ENCODE peak calls at places on chromosomes 2 and 18, in ten cellular contexts. N is astrocyte, P is brain microvascular endothelial cell, V is tibial nerve, G is neural progenitor cell, H is ovary, E is adrenal gland, W is ascending aorta, I is OCI-LY7, M is IMR-90. L is an unnamed sample. For H3K36me3, the result is how much of the 10 kb centered on the place peaks cover.

GRCh38 chr18:11884396-11885030 is 23.6 kb downstream of the MPPE1 start:
- DNase-seq in M (no peak), G (no peak), I (no peak), W (no peak), P (no peak), E (no peak), V (no peak), H (no peak), N (no peak), L (no peak)

GRCh38 chr2:38149533-38149932 is 73.6 kb upstream of the CYP1B1 start:
- DNase-seq in E (peak), G (no peak), I (no peak), P (no peak), W (no peak), N (no peak), H (no peak), M (no peak), V (no peak), L (no peak)

GRCh38 chr18:12862467-12862866 is 21.6 kb downstream of the PTPN2 start:
- DNase-seq in H (no peak), G (peak), M (no peak), W (no peak), V (no peak), I (peak), N (peak), P (no peak), E (no peak), L (no peak)

GRCh38 chr18:53941601-53942335 is 282.7 kb downstream of the MBD2 start:
- DNase-seq in V (no peak), W (no peak), M (no peak), I (peak), P (no peak), E (no peak), N (peak), H (no peak), G (no peak), L (no peak)

GRCh38 chr18:48889115-48889941 is 61.4 kb downstream of the SMAD7 start:
- DNase-seq in N (no peak), G (peak), H (peak), M (no peak), I (no peak), W (peak), E (peak), P (no peak), V (no peak), L (peak)

GRCh38 chr2:181741756-181742155 is 61.4 kb upstream of the NEUROD1 start:
- DNase-seq in M (peak), G (no peak), W (no peak), E (no peak), N (peak), H (no peak), P (no peak), I (no peak), V (no peak), L (no peak)

GRCh38 chr2:239749272-239749873 is 275.8 kb downstream of the NDUFA10 start:
- DNase-seq in I (no peak), N (no peak), H (no peak), P (no peak), E (no peak), W (no peak), V (no peak), G (no peak), M (no peak), L (no peak)

GRCh38 chr18:36323421-36323820 is 25.9 kb downstream of the FHOD3 start:
- DNase-seq in I (no peak), P (no peak), G (no peak), V (no peak), M (no peak), H (no peak), E (no peak), N (no peak), W (no peak), L (no peak)

GRCh38 chr2:239583879-239584859 is 183.3 kb upstream of the HDAC4 start:
- DNase-seq in E (no peak), H (no peak), W (no peak), M (no peak), I (no peak), N (no peak), P (no peak), V (no peak), G (no peak), L (no peak)

GRCh38 chr2:7324706-7325105 is 407.5 kb downstream of the RNF144A start:
- DNase-seq in M (no peak), I (no peak), W (no peak), N (no peak), P (no peak), V (no peak), G (peak), H (no peak), E (no peak), L (no peak)

GRCh38 chr2:128414946-128415767 is 96.5 kb upstream of the HS6ST1 start:
- DNase-seq in M (no peak), E (no peak), H (no peak), N (no peak), P (no peak), V (no peak), W (peak), I (no peak), G (no peak), L (no peak)

GRCh38 chr2:46826898-46827245 is 88.7 kb downstream of the MCFD2 start:
- DNase-seq in V (no peak), N (no peak), M (no peak), H (no peak), E (peak), P (no peak), I (no peak), G (no peak), W (peak), L (no peak)

GRCh38 chr2:128485761-128486639 is 167.3 kb upstream of the HS6ST1 start:
- DNase-seq in P (no peak), M (no peak), N (no peak), E (no peak), G (peak), V (no peak), I (no peak), W (peak), H (no peak), L (no peak)

GRCh38 chr2:170929686-170930050 is 615 bp downstream of the GORASP2 start:
- DNase-seq in H (peak), W (peak), E (peak), M (peak), P (peak), G (peak), V (peak), N (peak), I (peak), L (peak)

GRCh38 chr2:127829845-127830246 is 18.9 kb upstream of the WDR33 start:
- DNase-seq in E (no peak), V (no peak), N (peak), H (no peak), P (no peak), I (peak), M (no peak), G (no peak), W (no peak), L (no peak)

GRCh38 chr2:190838492-190838910 is 42.1 kb upstream of the GLS start:
- DNase-seq in E (no peak), H (no peak), V (no peak), P (peak), G (no peak), M (peak), W (no peak), I (no peak), N (peak), L (no peak)

GRCh38 chr2:148720501-148720998 is 76.0 kb downstream of the EPC2 start:
- DNase-seq in V (peak), P (no peak), N (no peak), M (peak), G (no peak), H (peak), I (no peak), W (peak), E (no peak), L (no peak)

GRCh38 chr2:148721520-148721931 is 77.0 kb downstream of the EPC2 start:
- DNase-seq in W (no peak), I (no peak), H (no peak), P (no peak), M (peak), N (no peak), E (no peak), V (no peak), G (no peak), L (no peak)

GRCh38 chr2:148719195-148719749 is 74.7 kb downstream of the EPC2 start:
- DNase-seq in N (no peak), P (no peak), G (no peak), W (no peak), M (no peak), H (no peak), V (no peak), I (no peak), E (no peak), L (no peak)

GRCh38 chr2:148718039-148718438 is 73.5 kb downstream of the EPC2 start:
- DNase-seq in G (no peak), V (no peak), W (no peak), M (no peak), P (no peak), H (no peak), N (no peak), E (no peak), I (no peak), L (no peak)

DNA sequence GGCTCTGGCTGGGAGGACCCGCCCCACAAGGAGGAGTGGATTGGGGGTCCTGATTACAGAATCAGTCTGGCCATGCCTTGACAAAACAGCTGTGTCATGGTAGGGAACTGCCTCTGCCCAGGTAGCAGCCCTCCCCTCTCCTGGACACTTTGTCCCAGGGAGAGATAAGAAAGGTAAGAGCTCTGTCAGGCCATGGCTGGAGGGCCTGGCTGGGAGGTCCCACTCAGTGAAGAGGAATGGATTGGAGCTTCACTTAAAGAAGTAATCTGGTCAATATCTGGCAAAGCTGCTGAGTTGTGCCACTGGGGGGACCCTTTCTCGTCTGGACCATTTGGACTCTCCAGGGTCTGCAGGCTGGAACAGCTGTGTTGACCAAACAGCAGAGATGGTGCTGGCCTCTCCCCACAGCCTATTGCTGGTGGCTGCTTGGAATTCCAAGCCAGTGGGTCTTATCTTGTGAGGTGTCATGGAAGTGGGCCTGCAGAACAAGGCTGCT is 75.4 kb downstream of the EPC2 start:
- DNase-seq in M (no peak), N (no peak), G (no peak), E (no peak), I (no peak), V (no peak), H (no peak), W (no peak), P (no peak), L (no peak)
- H3K4me3 ChIP-seq in M (no peak), N (no peak), G (no peak), E (no peak), I (no peak), V (no peak), H (no peak), W (no peak), P (no peak), L (no peak)

GRCh38 chr2:73281244-73281643 is 3.0 kb downstream of the FBXO41 start:
- DNase-seq in I (no peak), V (no peak), N (no peak), W (peak), H (no peak), G (no peak), E (no peak), M (no peak), P (no peak), L (no peak)

GRCh38 chr2:73283545-73284295 is 558 bp downstream of the FBXO41 start:
- DNase-seq in P (no peak), E (no peak), I (peak), W (peak), G (peak), M (no peak), V (no peak), H (no peak), N (no peak), L (peak)

GRCh38 chr2:73285162-73285739 is 973 bp upstream of the FBXO41 start:
- DNase-seq in E (no peak), I (peak), M (no peak), W (peak), V (no peak), P (no peak), H (no peak), G (no peak), N (no peak), L (no peak)

GRCh38 chr2:73284296-73285161 is at the start of gene FBXO41:
- DNase-seq in M (peak), V (no peak), G (peak), N (no peak), I (peak), P (no peak), E (peak), W (peak), H (peak), L (peak)

GRCh38 chr2:73282924-73283544 is 1.2 kb downstream of the FBXO41 start:
- DNase-seq in H (no peak), G (peak), P (no peak), V (no peak), W (peak), M (no peak), E (no peak), I (peak), N (no peak), L (no peak)
- TF ChIP-seq CTCF in H (no peak), G (no peak), P (no peak), V (no peak), W (no peak), M (no peak), E (no peak), I (peak), N (no peak), L (no peak)

GRCh38 chr18:22951823-22952222 is 18.7 kb downstream of the RBBP8 start:
- DNase-seq in P (no peak), V (no peak), H (no peak), E (no peak), I (no peak), G (no peak), N (no peak), W (no peak), M (no peak), L (no peak)
- H3K36me3 ChIP-seq in P (under half), V (half or more), H (under half), E (under half), I (half or more), G (under half), N (under half), W (under half), M (under half), L (half or more)

DNA sequence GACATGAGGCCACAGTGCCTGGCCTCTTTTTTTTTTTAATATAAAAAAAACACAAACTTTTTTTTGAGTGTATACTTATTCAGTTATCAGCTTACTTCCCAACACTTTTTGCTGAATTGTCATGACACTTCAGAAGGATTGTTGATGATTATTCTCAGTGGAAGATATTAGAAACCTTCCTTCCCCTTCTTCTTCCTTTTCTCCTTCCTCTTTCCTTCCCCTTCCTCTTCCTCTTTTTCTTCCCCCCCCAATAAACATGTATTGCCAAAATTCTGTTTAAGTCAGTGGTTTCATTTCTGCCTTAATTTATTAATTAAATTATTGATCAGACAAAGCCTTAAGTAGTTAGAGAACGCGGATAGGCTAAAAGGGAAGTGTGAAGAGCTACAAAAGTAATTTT is 2.5 kb downstream of the PIKFYVE start:
- DNase-seq in H (no peak), I (no peak), M (no peak), G (no peak), W (no peak), N (no peak), E (no peak), P (no peak), V (no peak), L (no peak)
- H3K4me3 ChIP-seq in H (no peak), I (no peak), M (no peak), G (no peak), W (no peak), N (no peak), E (no peak), P (no peak), V (no peak), L (no peak)

GRCh38 chr18:2293109-2293839 is 278.0 kb downstream of the METTL4 start:
- DNase-seq in I (peak), H (no peak), W (no peak), N (no peak), V (no peak), M (no peak), G (no peak), P (no peak), E (no peak), L (peak)
- TF ChIP-seq CTCF in I (peak), H (no peak), W (no peak), N (no peak), V (no peak), M (no peak), G (no peak), P (no peak), E (no peak), L (peak)

GRCh38 chr2:96470636-96471035 is 34.5 kb downstream of the NEURL3 start:
- DNase-seq in E (peak), P (peak), I (no peak), N (no peak), G (peak), W (peak), V (peak), H (peak), M (peak), L (no peak)
- H3K36me3 ChIP-seq in E (under half), P (under half), I (under half), N (under half), G (under half), W (under half), V (under half), H (under half), M (under half), L (under half)

DNA sequence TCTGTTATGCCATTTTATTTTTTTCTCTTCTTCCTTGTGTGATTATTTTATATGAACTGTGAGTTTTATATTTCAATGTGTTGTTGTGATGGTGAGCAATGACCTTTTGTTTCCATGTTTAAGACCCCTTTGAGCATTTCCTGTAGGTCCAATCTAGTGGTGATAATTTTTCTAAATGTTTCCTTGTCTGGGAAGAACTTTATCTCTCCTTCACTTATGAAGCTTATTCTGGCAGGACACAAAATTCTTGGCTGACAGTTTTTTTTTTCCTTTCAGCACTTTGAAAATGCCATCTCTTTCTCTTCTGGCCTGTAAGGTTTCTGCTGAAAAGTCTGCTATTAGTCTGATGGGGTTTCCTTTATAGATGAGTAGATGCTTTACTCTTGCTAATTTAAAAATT is 53.2 kb downstream of the G6PC2 start:
- DNase-seq in N (no peak), P (no peak), W (no peak), H (no peak), G (no peak), I (no peak), V (no peak), E (no peak), M (no peak), L (no peak)
- H3K4me3 ChIP-seq in N (no peak), P (no peak), W (no peak), H (no peak), G (no peak), I (no peak), V (no peak), E (no peak), M (no peak), L (no peak)

GRCh38 chr2:99442837-99443236 is 47.0 kb downstream of the REV1 start:
- DNase-seq in H (no peak), N (no peak), W (no peak), V (no peak), P (no peak), I (no peak), M (peak), G (peak), E (peak), L (no peak)
- TF ChIP-seq CTCF in H (no peak), N (no peak), W (peak), V (no peak), P (no peak), I (no peak), M (peak), G (peak), E (peak), L (no peak)

L was measured in WERI-Rb-1.